ENCODE peak calls at places on chromosomes 5 and 9, in ten cellular contexts. One of them, this sample, is unnamed.

GRCh38 chr9:18478517-18479361 is 4.8 kb downstream of the ADAMTSL1 start:
- DNase-seq in NCI-H2171 treated with DMSO at 0.1 percent for 48 hours: no peak
- DNase-seq in glutamatergic neuron: no peak
- DNase-seq in epithelial cell of prostate: no peak
- DNase-seq in left lobe of liver: no peak
- DNase-seq in fibroblast of mammary gland: peak
- DNase-seq in SIG-M5: no peak
- DNase-seq in mesothelial cell of epicardium: no peak
- DNase-seq in astrocyte of the hippocampus: peak
- DNase-seq in T-helper 17 cell: no peak
- DNase-seq in this sample: no peak

GRCh38 chr5:28275931-28276330 is 1237.5 kb upstream of the CDH9 start:
- DNase-seq in mesothelial cell of epicardium: no peak
- DNase-seq in epithelial cell of prostate: no peak
- DNase-seq in left lobe of liver: no peak
- DNase-seq in glutamatergic neuron: no peak
- DNase-seq in NCI-H2171 treated with DMSO at 0.1 percent for 48 hours: no peak
- DNase-seq in SIG-M5: no peak
- DNase-seq in astrocyte of the hippocampus: no peak
- DNase-seq in T-helper 17 cell: no peak
- DNase-seq in fibroblast of mammary gland: no peak
- DNase-seq in this sample: no peak

GRCh38 chr5:145760660-145761059 is 74.5 kb downstream of the PRELID2 start:
- DNase-seq in fibroblast of mammary gland: no peak
- DNase-seq in glutamatergic neuron: no peak
- DNase-seq in NCI-H2171 treated with DMSO at 0.1 percent for 48 hours: no peak
- DNase-seq in T-helper 17 cell: no peak
- DNase-seq in astrocyte of the hippocampus: no peak
- DNase-seq in mesothelial cell of epicardium: no peak
- DNase-seq in left lobe of liver: no peak
- DNase-seq in epithelial cell of prostate: no peak
- DNase-seq in SIG-M5: no peak
- DNase-seq in this sample: no peak

GRCh38 chr5:167770461-167770860 is 521.0 kb upstream of the WWC1 start:
- DNase-seq in epithelial cell of prostate: no peak
- DNase-seq in SIG-M5: no peak
- DNase-seq in NCI-H2171 treated with DMSO at 0.1 percent for 48 hours: no peak
- DNase-seq in astrocyte of the hippocampus: peak
- DNase-seq in fibroblast of mammary gland: peak
- DNase-seq in glutamatergic neuron: no peak
- DNase-seq in left lobe of liver: no peak
- DNase-seq in T-helper 17 cell: no peak
- DNase-seq in mesothelial cell of epicardium: no peak
- DNase-seq in this sample: no peak

GRCh38 chr9:28916348-28916747 is 1343.1 kb upstream of the C9orf72 start:
- DNase-seq in astrocyte of the hippocampus: no peak
- DNase-seq in fibroblast of mammary gland: no peak
- DNase-seq in left lobe of liver: no peak
- DNase-seq in SIG-M5: no peak
- DNase-seq in epithelial cell of prostate: no peak
- DNase-seq in glutamatergic neuron: no peak
- DNase-seq in T-helper 17 cell: no peak
- DNase-seq in NCI-H2171 treated with DMSO at 0.1 percent for 48 hours: no peak
- DNase-seq in mesothelial cell of epicardium: no peak
- DNase-seq in this sample: no peak

GRCh38 chr5:151740958-151741373 is 17.5 kb downstream of the ATOX1 start:
- DNase-seq in glutamatergic neuron: no peak
- DNase-seq in NCI-H2171 treated with DMSO at 0.1 percent for 48 hours: no peak
- DNase-seq in left lobe of liver: no peak
- DNase-seq in epithelial cell of prostate: no peak
- DNase-seq in SIG-M5: no peak
- DNase-seq in mesothelial cell of epicardium: no peak
- DNase-seq in astrocyte of the hippocampus: peak
- DNase-seq in T-helper 17 cell: no peak
- DNase-seq in fibroblast of mammary gland: peak
- DNase-seq in this sample: no peak

GRCh38 chr5:133818869-133819600 is 149.4 kb downstream of the C5orf15 start:
- DNase-seq in astrocyte of the hippocampus: no peak
- DNase-seq in T-helper 17 cell: no peak
- DNase-seq in glutamatergic neuron: no peak
- DNase-seq in SIG-M5: no peak
- DNase-seq in fibroblast of mammary gland: no peak
- DNase-seq in mesothelial cell of epicardium: no peak
- DNase-seq in left lobe of liver: no peak
- DNase-seq in epithelial cell of prostate: no peak
- DNase-seq in NCI-H2171 treated with DMSO at 0.1 percent for 48 hours: no peak
- DNase-seq in this sample: no peak

GRCh38 chr9:22214021-22214420 is 204.9 kb upstream of the CDKN2B start:
- DNase-seq in fibroblast of mammary gland: peak
- DNase-seq in epithelial cell of prostate: no peak
- DNase-seq in T-helper 17 cell: no peak
- DNase-seq in NCI-H2171 treated with DMSO at 0.1 percent for 48 hours: no peak
- DNase-seq in mesothelial cell of epicardium: no peak
- DNase-seq in left lobe of liver: no peak
- DNase-seq in glutamatergic neuron: no peak
- DNase-seq in SIG-M5: no peak
- DNase-seq in astrocyte of the hippocampus: no peak
- DNase-seq in this sample: no peak

GRCh38 chr9:105067895-105068580 is 140.1 kb upstream of the ABCA1 start:
- DNase-seq in fibroblast of mammary gland: peak
- DNase-seq in astrocyte of the hippocampus: peak
- DNase-seq in left lobe of liver: no peak
- DNase-seq in T-helper 17 cell: no peak
- DNase-seq in mesothelial cell of epicardium: no peak
- DNase-seq in NCI-H2171 treated with DMSO at 0.1 percent for 48 hours: no peak
- DNase-seq in SIG-M5: no peak
- DNase-seq in glutamatergic neuron: no peak
- DNase-seq in epithelial cell of prostate: no peak
- DNase-seq in this sample: no peak

GRCh38 chr5:114387433-114387832 is 25.6 kb downstream of the KCNN2 start:
- DNase-seq in fibroblast of mammary gland: no peak
- DNase-seq in epithelial cell of prostate: no peak
- DNase-seq in mesothelial cell of epicardium: no peak
- DNase-seq in NCI-H2171 treated with DMSO at 0.1 percent for 48 hours: no peak
- DNase-seq in SIG-M5: no peak
- DNase-seq in glutamatergic neuron: no peak
- DNase-seq in astrocyte of the hippocampus: no peak
- DNase-seq in left lobe of liver: no peak
- DNase-seq in T-helper 17 cell: no peak
- DNase-seq in this sample: no peak

GRCh38 chr5:57719216-57719615 is 236.6 kb upstream of the ACTBL2 start:
- DNase-seq in epithelial cell of prostate: no peak
- DNase-seq in NCI-H2171 treated with DMSO at 0.1 percent for 48 hours: no peak
- DNase-seq in T-helper 17 cell: no peak
- DNase-seq in glutamatergic neuron: no peak
- DNase-seq in SIG-M5: no peak
- DNase-seq in astrocyte of the hippocampus: no peak
- DNase-seq in mesothelial cell of epicardium: no peak
- DNase-seq in fibroblast of mammary gland: no peak
- DNase-seq in left lobe of liver: no peak
- DNase-seq in this sample: no peak

GRCh38 chr5:1405121-1405520 is 40.1 kb downstream of the SLC6A3 start:
- DNase-seq in epithelial cell of prostate: no peak
- DNase-seq in SIG-M5: no peak
- DNase-seq in glutamatergic neuron: peak
- DNase-seq in astrocyte of the hippocampus: no peak
- DNase-seq in fibroblast of mammary gland: no peak
- DNase-seq in mesothelial cell of epicardium: no peak
- DNase-seq in NCI-H2171 treated with DMSO at 0.1 percent for 48 hours: no peak
- DNase-seq in T-helper 17 cell: no peak
- DNase-seq in left lobe of liver: no peak
- DNase-seq in this sample: peak

GRCh38 chr5:76771705-76772405 is 47.0 kb upstream of the F2RL1 start:
- DNase-seq in epithelial cell of prostate: no peak
- DNase-seq in T-helper 17 cell: no peak
- DNase-seq in mesothelial cell of epicardium: no peak
- DNase-seq in fibroblast of mammary gland: peak
- DNase-seq in left lobe of liver: no peak
- DNase-seq in glutamatergic neuron: no peak
- DNase-seq in astrocyte of the hippocampus: no peak
- DNase-seq in SIG-M5: no peak
- DNase-seq in NCI-H2171 treated with DMSO at 0.1 percent for 48 hours: no peak
- DNase-seq in this sample: no peak

GRCh38 chr5:157253547-157253946 is 12.4 kb upstream of the CYFIP2 start:
- DNase-seq in NCI-H2171 treated with DMSO at 0.1 percent for 48 hours: peak
- DNase-seq in mesothelial cell of epicardium: no peak
- DNase-seq in astrocyte of the hippocampus: peak
- DNase-seq in epithelial cell of prostate: no peak
- DNase-seq in SIG-M5: no peak
- DNase-seq in fibroblast of mammary gland: peak
- DNase-seq in T-helper 17 cell: no peak
- DNase-seq in glutamatergic neuron: peak
- DNase-seq in left lobe of liver: peak
- DNase-seq in this sample: peak

This sample was measured in WTC11.